ENCODE peak calls at places on chromosome 20, in six cellular contexts. D is mammary epithelial cell; N is fibroblast of lung; A is ovary; K is memory B cell; F is stimulated activated CD8-positive, alpha-beta memory T cell treated with anti-CD3 and anti-CD28 coated beads, Interleukin-2, amount 100 ng/mL, for 1 hour. H is an unnamed sample.

GRCh38 chr20:37803476-37804307 is 99.2 kb upstream of the VSTM2L start:
- DNase-seq in F (no peak), D (no peak), A (no peak), N (no peak), K (peak), H (no peak)

GRCh38 chr20:36885355-36885754 is 9.4 kb downstream of the TLDC2 start:
- DNase-seq in F (no peak), D (no peak), A (no peak), N (no peak), K (no peak), H (no peak)

GRCh38 chr20:17023036-17023435 is 203.8 kb upstream of the PCSK2 start:
- DNase-seq in K (no peak), D (no peak), N (no peak), F (no peak), A (no peak), H (no peak)

GRCh38 chr20:3239867-3240775 is 1.1 kb upstream of the SLC4A11 start:
- DNase-seq in F (no peak), D (peak), K (peak), N (peak), A (no peak), H (no peak)

GRCh38 chr20:50276119-50277063 is 85.8 kb downstream of the CEBPB start:
- DNase-seq in K (no peak), N (no peak), A (no peak), F (no peak), D (no peak), H (no peak)

GRCh38 chr20:829531-829930 is 4.0 kb upstream of the FAM110A start:
- DNase-seq in F (no peak), N (peak), A (no peak), K (no peak), D (no peak), H (no peak)

GRCh38 chr20:33790571-33790970 is 20.6 kb upstream of the CHMP4B start:
- DNase-seq in F (no peak), A (no peak), K (no peak), D (no peak), N (no peak), H (no peak)

GRCh38 chr20:36435799-36436541 is 105.3 kb upstream of the MYL9 start:
- DNase-seq in N (peak), K (peak), F (peak), D (peak), A (peak), H (peak)

GRCh38 chr20:44071057-44071456 is 115.9 kb downstream of the JPH2 start:
- DNase-seq in N (no peak), K (no peak), F (no peak), A (no peak), D (no peak), H (no peak)

GRCh38 chr20:10652660-10653191 is 21.1 kb downstream of the JAG1 start:
- DNase-seq in F (no peak), K (no peak), N (no peak), A (no peak), D (no peak), H (no peak)

GRCh38 chr20:45368221-45368980 is 5.4 kb downstream of the SYS1 start:
- DNase-seq in D (no peak), N (no peak), K (peak), A (no peak), F (no peak), H (no peak)

GRCh38 chr20:49276895-49277785 is 717 bp downstream of the ZNFX1 start:
- DNase-seq in F (peak), D (no peak), A (peak), K (no peak), N (no peak), H (peak)

GRCh38 chr20:34367155-34367554 is 4.1 kb downstream of the ITCH start:
- DNase-seq in K (no peak), F (no peak), N (no peak), D (no peak), A (no peak), H (no peak)

GRCh38 chr20:36891211-36891610 is 15.3 kb downstream of the TLDC2 start:
- DNase-seq in A (no peak), N (no peak), K (no peak), F (no peak), D (no peak), H (no peak)

GRCh38 chr20:11032611-11033010 is 358.8 kb upstream of the JAG1 start:
- DNase-seq in F (no peak), N (no peak), D (no peak), K (no peak), A (no peak), H (no peak)

GRCh38 chr20:20683481-20683880 is 29.0 kb downstream of the RALGAPA2 start:
- DNase-seq in K (no peak), D (no peak), A (no peak), F (no peak), N (no peak), H (no peak)

GRCh38 chr20:36865861-36866149 is 10.1 kb upstream of the TLDC2 start:
- DNase-seq in F (no peak), N (no peak), K (no peak), D (no peak), A (no peak), H (no peak)

GRCh38 chr20:36579996-36580545 is 6.7 kb downstream of the TGIF2 start:
- DNase-seq in N (peak), K (no peak), A (no peak), F (no peak), D (peak), H (no peak)

GRCh38 chr20:63673951-63674350 is 15.8 kb downstream of the RTEL1 start:
- DNase-seq in D (no peak), N (no peak), F (no peak), K (no peak), A (no peak), H (no peak)

GRCh38 chr20:3747471-3747870 is 15.0 kb downstream of the HSPA12B start:
- DNase-seq in A (no peak), N (no peak), F (no peak), D (no peak), K (no peak), H (no peak)

GRCh38 chr20:21272279-21272678 is 30.9 kb upstream of the XRN2 start:
- DNase-seq in F (no peak), D (no peak), K (no peak), N (peak), A (no peak), H (no peak)

H was measured in A673.